ENCODE peak calls at places on chromosomes 4 and X, in ten cellular contexts. D is adrenal gland, Z is cardiac fibroblast, O is fibroblast of lung, N is brain microvascular endothelial cell, U is IMR-90, A is heart left ventricle, E is lower lobe of right lung, Y is fibroblast of pulmonary artery, H is OCI-LY7. L is an unnamed sample.

GRCh38 chr4:189785257-189785656 is 155.4 kb upstream of the FRG1 start:
- DNase-seq in D (no peak), Z (no peak), O (no peak), N (no peak), U (no peak), A (no peak), E (no peak), Y (no peak), H (no peak), L (no peak)

GRCh38 chr4:123339507-123340380 is 56.9 kb upstream of the SPRY1 start:
- DNase-seq in D (no peak), Z (no peak), O (no peak), N (no peak), U (no peak), A (no peak), E (no peak), Y (no peak), H (no peak), L (no peak)

GRCh38 chrX:75131973-75132627 is 24.0 kb downstream of the ABCB7 start:
- DNase-seq in D (no peak), Z (no peak), O (no peak), N (no peak), U (no peak), A (peak), E (no peak), Y (no peak), H (no peak), L (no peak)

GRCh38 chrX:110210417-110211139 is 107.3 kb downstream of the AMMECR1 start:
- DNase-seq in D (no peak), Z (peak), O (peak), N (peak), U (peak), A (no peak), E (no peak), Y (peak), H (no peak), L (peak)

GRCh38 chr4:182876006-182876405 is 41.2 kb downstream of the DCTD start:
- DNase-seq in D (no peak), Z (no peak), O (no peak), N (no peak), U (no peak), A (no peak), E (no peak), Y (no peak), H (no peak), L (no peak)

GRCh38 chr4:103306870-103307345 is 108.8 kb upstream of the CENPE start:
- DNase-seq in D (peak), Z (no peak), O (no peak), N (no peak), U (no peak), A (peak), E (peak), Y (peak), H (no peak), L (no peak)

GRCh38 chrX:121231566-121232358 is 184.4 kb downstream of the GLUD2 start:
- DNase-seq in D (no peak), Z (no peak), O (no peak), N (no peak), U (no peak), A (no peak), E (no peak), Y (no peak), H (no peak), L (no peak)

GRCh38 chr4:157792716-157793115 is 380.1 kb downstream of the GASK1B start:
- DNase-seq in D (no peak), Z (no peak), O (peak), N (peak), U (no peak), A (no peak), E (no peak), Y (no peak), H (no peak), L (no peak)

GRCh38 chr4:78525559-78525958 is 26.0 kb upstream of the ANXA3 start:
- DNase-seq in D (no peak), Z (no peak), O (no peak), N (no peak), U (no peak), A (no peak), E (no peak), Y (no peak), H (no peak), L (no peak)

GRCh38 chrX:13747836-13748235 is 13.3 kb downstream of the OFD1 start:
- DNase-seq in D (peak), Z (no peak), O (peak), N (peak), U (peak), A (no peak), E (no peak), Y (peak), H (peak), L (peak)

GRCh38 chr4:152156448-152156847 is 379.4 kb downstream of the FBXW7 start:
- DNase-seq in D (no peak), Z (no peak), O (no peak), N (no peak), U (no peak), A (peak), E (no peak), Y (no peak), H (no peak), L (peak)

GRCh38 chrX:103685396-103685795 is 1.1 kb downstream of the MORF4L2 start:
- DNase-seq in D (no peak), Z (no peak), O (no peak), N (peak), U (no peak), A (no peak), E (no peak), Y (peak), H (peak), L (no peak)

GRCh38 chr4:1506956-1507721 is 100.9 kb upstream of the NKX1-1 start:
- DNase-seq in D (no peak), Z (no peak), O (no peak), N (no peak), U (no peak), A (no peak), E (peak), Y (no peak), H (no peak), L (no peak)

GRCh38 chr4:95107635-95108034 is 349.9 kb downstream of the BMPR1B start:
- DNase-seq in D (peak), Z (peak), O (peak), N (peak), U (peak), A (no peak), E (no peak), Y (peak), H (no peak), L (no peak)

GRCh38 chr4:186819357-186820086 is 95.9 kb upstream of the FAT1 start:
- DNase-seq in D (no peak), Z (no peak), O (no peak), N (no peak), U (no peak), A (no peak), E (no peak), Y (peak), H (no peak), L (no peak)

GRCh38 chrX:28850955-28851354 is 263.7 kb downstream of the IL1RAPL1 start:
- DNase-seq in D (no peak), Z (no peak), O (no peak), N (no peak), U (no peak), A (no peak), E (no peak), Y (no peak), H (no peak), L (no peak)

GRCh38 chr4:22216278-22216677 is 267.7 kb upstream of the KCNIP4 start:
- DNase-seq in D (no peak), Z (no peak), O (no peak), N (no peak), U (no peak), A (no peak), E (no peak), Y (no peak), H (no peak), L (no peak)

GRCh38 chr4:26731342-26731741 is 129.3 kb upstream of the STIM2 start:
- DNase-seq in D (no peak), Z (no peak), O (peak), N (no peak), U (peak), A (no peak), E (no peak), Y (no peak), H (no peak), L (no peak)

GRCh38 chrX:139192386-139192961 is 338.1 kb upstream of the F9 start:
- DNase-seq in D (no peak), Z (no peak), O (peak), N (no peak), U (no peak), A (no peak), E (no peak), Y (no peak), H (no peak), L (no peak)

DNA sequence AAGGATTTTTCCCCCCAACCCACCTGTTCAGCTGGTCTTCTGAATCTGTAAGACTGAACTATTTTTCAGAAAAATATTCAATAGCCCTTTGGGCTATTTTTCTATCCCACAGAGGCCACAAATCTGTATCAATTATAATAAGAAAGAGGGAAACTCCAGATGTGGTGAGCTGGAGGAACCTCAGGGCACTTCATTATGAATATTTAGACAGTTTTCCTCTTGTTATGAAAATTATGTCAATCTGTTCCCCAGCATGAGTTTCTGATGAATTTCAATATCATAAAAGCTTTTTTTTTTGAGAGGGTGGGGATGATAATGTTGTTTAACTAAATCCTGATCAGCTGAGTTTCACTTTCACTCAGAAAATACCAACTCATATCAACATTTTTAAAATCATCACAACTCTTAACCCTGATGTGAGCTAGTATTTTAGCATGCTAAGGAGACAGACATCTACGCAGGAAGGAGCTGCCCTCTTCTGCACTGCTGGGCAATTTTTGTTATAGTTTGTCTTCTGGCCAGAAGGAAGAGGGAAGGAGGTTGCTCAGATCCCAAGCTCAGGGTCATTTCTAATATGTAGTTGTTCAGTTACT is 127.3 kb upstream of the MAP3K15 start:
- DNase-seq in D (no peak), Z (no peak), O (no peak), N (no peak), U (no peak), A (no peak), E (no peak), Y (no peak), H (no peak), L (no peak)
- TF ChIP-seq CTCF in D (no peak), Z (no peak), O (no peak), N (no peak), U (no peak), A (no peak), E (no peak), Y (no peak), H (no peak), L (no peak)

GRCh38 chrX:19382500-19383145 is 38.9 kb downstream of the PDHA1 start:
- DNase-seq in D (peak), Z (peak), O (peak), N (peak), U (peak), A (peak), E (peak), Y (peak), H (peak), L (peak)
- TF ChIP-seq CTCF in D (peak), Z (peak), O (peak), N (peak), U (peak), A (peak), E (peak), Y (peak), H (peak), L (peak)

DNA sequence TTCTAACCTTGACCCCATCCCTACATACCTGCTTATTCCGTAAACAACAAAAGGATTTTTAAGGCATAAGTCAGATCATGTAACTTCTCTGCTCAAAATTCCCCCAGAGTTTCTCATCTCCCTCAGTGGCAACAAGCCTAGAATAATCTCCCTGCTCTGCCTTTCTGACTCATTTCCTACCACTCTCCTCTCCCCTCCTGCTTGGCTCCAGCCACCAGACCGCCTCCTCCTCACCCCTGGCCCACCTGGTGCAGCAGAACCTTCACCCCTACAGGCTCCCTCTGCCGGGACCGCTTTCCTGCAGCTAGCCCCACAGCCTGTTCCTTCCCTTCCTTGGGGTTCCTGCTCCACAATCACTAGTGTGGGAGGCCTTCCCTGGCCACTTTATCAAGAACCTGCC is 32.1 kb downstream of the TSPAN5 start:
- DNase-seq in D (no peak), Z (peak), O (peak), N (peak), U (peak), A (peak), E (no peak), Y (peak), H (no peak), L (peak)
- TF ChIP-seq CTCF in D (no peak), Z (peak), O (no peak), N (peak), U (peak), A (no peak), E (no peak), Y (peak), H (no peak), L (peak)

GRCh38 chr4:169008478-169008877 is 1.6 kb downstream of the CBR4 start:
- DNase-seq in D (no peak), Z (no peak), O (no peak), N (no peak), U (no peak), A (no peak), E (no peak), Y (no peak), H (no peak), L (no peak)

GRCh38 chr4:169013396-169013795 is 3.3 kb upstream of the CBR4 start:
- DNase-seq in D (no peak), Z (no peak), O (no peak), N (no peak), U (no peak), A (no peak), E (no peak), Y (no peak), H (no peak), L (no peak)

GRCh38 chr4:169012049-169012448 is 2.0 kb upstream of the CBR4 start:
- DNase-seq in D (no peak), Z (no peak), O (no peak), N (no peak), U (no peak), A (no peak), E (no peak), Y (no peak), H (no peak), L (no peak)

GRCh38 chr4:169009281-169010124 is 552 bp downstream of the CBR4 start:
- DNase-seq in D (peak), Z (peak), O (peak), N (peak), U (peak), A (peak), E (peak), Y (peak), H (peak), L (peak)

GRCh38 chr4:169010125-169011023 is at the start of gene CBR4:
- DNase-seq in D (peak), Z (peak), O (peak), N (peak), U (peak), A (peak), E (peak), Y (peak), H (peak), L (peak)
- TF ChIP-seq CTCF in D (peak), Z (peak), O (peak), N (peak), U (peak), A (no peak), E (peak), Y (peak), H (no peak), L (peak)

GRCh38 chr4:8688041-8688907 is 95.7 kb downstream of the CPZ start:
- DNase-seq in D (peak), Z (peak), O (no peak), N (peak), U (peak), A (no peak), E (peak), Y (peak), H (no peak), L (no peak)
- TF ChIP-seq CTCF in D (no peak), Z (peak), O (no peak), N (peak), U (peak), A (no peak), E (peak), Y (peak), H (peak), L (peak)

DNA sequence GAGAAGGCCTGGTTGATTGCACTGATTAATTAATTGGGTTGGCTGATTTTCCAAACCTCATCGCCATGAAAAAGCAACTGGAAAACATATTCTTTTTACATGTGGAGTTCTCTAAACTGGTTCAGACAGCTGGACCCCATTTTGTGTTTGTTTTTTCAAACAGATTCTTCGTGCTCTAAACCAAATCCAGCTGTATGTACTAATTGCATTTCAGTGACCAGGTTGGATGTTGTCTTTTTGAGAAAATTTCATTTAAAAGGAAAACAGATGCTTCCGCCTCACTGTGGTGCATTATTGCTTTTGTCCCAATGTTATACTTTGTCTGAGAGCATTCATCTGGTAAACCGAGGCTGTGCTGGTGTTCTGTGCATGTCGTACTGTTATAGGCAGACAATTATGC is 67.8 kb upstream of the LNX1 start:
- DNase-seq in D (no peak), Z (no peak), O (no peak), N (no peak), U (no peak), A (no peak), E (no peak), Y (no peak), H (no peak), L (no peak)
- TF ChIP-seq CTCF in D (no peak), Z (no peak), O (no peak), N (no peak), U (no peak), A (no peak), E (no peak), Y (no peak), H (no peak), L (no peak)

GRCh38 chrX:47644557-47645091 is 5.7 kb downstream of the ELK1 start:
- DNase-seq in D (no peak), Z (peak), O (peak), N (no peak), U (peak), A (no peak), E (no peak), Y (peak), H (no peak), L (peak)
- TF ChIP-seq CTCF in D (peak), Z (peak), O (peak), N (peak), U (peak), A (peak), E (peak), Y (peak), H (no peak), L (peak)

GRCh38 chr4:85430226-85430625 is 44.7 kb upstream of the ARHGAP24 start:
- DNase-seq in D (no peak), Z (no peak), O (no peak), N (no peak), U (no peak), A (no peak), E (no peak), Y (no peak), H (no peak), L (no peak)
- TF ChIP-seq CTCF in D (no peak), Z (no peak), O (no peak), N (no peak), U (no peak), A (no peak), E (no peak), Y (no peak), H (no peak), L (no peak)